ENCODE peak calls at places on chromosome 3, in four cellular contexts. One of them, this sample, is unnamed.

GRCh38 chr3:40130721-40131120 is 178.8 kb upstream of the EIF1B start:
- DNase-seq in uterus: no peak
- DNase-seq in lower lobe of right lung: no peak
- DNase-seq in tibial nerve: no peak
- DNase-seq in this sample: no peak

GRCh38 chr3:172516318-172517214 is 6.7 kb downstream of the TNFSF10 start:
- DNase-seq in lower lobe of right lung: no peak
- DNase-seq in uterus: peak; percentile 55
- DNase-seq in tibial nerve: peak; percentile 69
- DNase-seq in this sample: peak; percentile 84

GRCh38 chr3:47379488-47379899 is 1.3 kb upstream of the PTPN23 start:
- DNase-seq in lower lobe of right lung: no peak
- DNase-seq in uterus: no peak
- DNase-seq in tibial nerve: no peak
- DNase-seq in this sample: no peak

GRCh38 chr3:49388416-49388815 is 23.4 kb downstream of the RHOA start:
- DNase-seq in tibial nerve: no peak
- DNase-seq in uterus: no peak
- DNase-seq in lower lobe of right lung: no peak
- DNase-seq in this sample: no peak

GRCh38 chr3:170724599-170724998 is 138.7 kb upstream of the SLC7A14 start:
- DNase-seq in uterus: peak; percentile 45
- DNase-seq in tibial nerve: peak; percentile 53
- DNase-seq in lower lobe of right lung: no peak
- DNase-seq in this sample: no peak

GRCh38 chr3:43913036-43913435 is 222.3 kb downstream of the ABHD5 start:
- DNase-seq in tibial nerve: no peak
- DNase-seq in uterus: no peak
- DNase-seq in lower lobe of right lung: no peak
- DNase-seq in this sample: no peak

GRCh38 chr3:66297917-66298316 is 77.1 kb downstream of the SLC25A26 start:
- DNase-seq in lower lobe of right lung: no peak
- DNase-seq in uterus: no peak
- DNase-seq in tibial nerve: no peak
- DNase-seq in this sample: peak; percentile 4

GRCh38 chr3:66115858-66116654 is 77.3 kb upstream of the MAGI1 start:
- DNase-seq in lower lobe of right lung: no peak
- DNase-seq in uterus: peak; percentile 25
- DNase-seq in tibial nerve: peak; percentile 26
- DNase-seq in this sample: peak; percentile 81

GRCh38 chr3:149179225-149179624 is 42.4 kb downstream of the CP start:
- DNase-seq in tibial nerve: no peak
- DNase-seq in lower lobe of right lung: no peak
- DNase-seq in uterus: no peak
- DNase-seq in this sample: no peak

GRCh38 chr3:44343421-44343820 is 4.9 kb downstream of the TCAIM start:
- DNase-seq in tibial nerve: no peak
- DNase-seq in uterus: no peak
- DNase-seq in lower lobe of right lung: no peak
- DNase-seq in this sample: no peak

GRCh38 chr3:187518207-187518606 is 150.0 kb downstream of the RTP4 start:
- DNase-seq in lower lobe of right lung: no peak
- DNase-seq in tibial nerve: no peak
- DNase-seq in uterus: no peak
- DNase-seq in this sample: no peak

GRCh38 chr3:51717947-51718346 is 11.1 kb downstream of the GRM2 start:
- DNase-seq in tibial nerve: no peak
- DNase-seq in uterus: no peak
- DNase-seq in lower lobe of right lung: no peak
- DNase-seq in this sample: no peak

GRCh38 chr3:105511031-105511430 is 144.3 kb downstream of the ALCAM start:
- DNase-seq in lower lobe of right lung: no peak
- DNase-seq in tibial nerve: no peak
- DNase-seq in uterus: no peak
- DNase-seq in this sample: no peak

GRCh38 chr3:194072691-194073279 is 63.2 kb upstream of the HES1 start:
- DNase-seq in tibial nerve: no peak
- DNase-seq in uterus: no peak
- DNase-seq in lower lobe of right lung: no peak
- DNase-seq in this sample: no peak

GRCh38 chr3:73623996-73624362 is 762 bp downstream of the PDZRN3 start:
- DNase-seq in lower lobe of right lung: no peak
- DNase-seq in tibial nerve: no peak
- DNase-seq in uterus: peak; percentile 55
- DNase-seq in this sample: no peak

GRCh38 chr3:157938154-157938774 is 168.0 kb downstream of the SHOX2 start:
- DNase-seq in uterus: no peak
- DNase-seq in tibial nerve: no peak
- DNase-seq in lower lobe of right lung: no peak
- DNase-seq in this sample: peak; percentile 23

GRCh38 chr3:156637480-156638022 is 36.8 kb upstream of the TIPARP start:
- DNase-seq in uterus: no peak
- DNase-seq in lower lobe of right lung: no peak
- DNase-seq in tibial nerve: no peak
- DNase-seq in this sample: no peak

GRCh38 chr3:11558461-11558903 is 85.2 kb downstream of the VGLL4 start:
- DNase-seq in lower lobe of right lung: peak; percentile 41
- DNase-seq in tibial nerve: no peak
- DNase-seq in uterus: no peak
- DNase-seq in this sample: no peak

GRCh38 chr3:149245738-149246451 is 24.3 kb upstream of the CP start:
- DNase-seq in lower lobe of right lung: no peak
- DNase-seq in tibial nerve: no peak
- DNase-seq in uterus: no peak
- DNase-seq in this sample: peak; percentile 41

GRCh38 chr3:150538324-150539208 is 7.7 kb downstream of the SERP1 start:
- DNase-seq in uterus: no peak
- DNase-seq in tibial nerve: no peak
- DNase-seq in lower lobe of right lung: no peak
- DNase-seq in this sample: no peak

GRCh38 chr3:160755776-160756304 is at the start of gene PPM1L:
- DNase-seq in uterus: peak; percentile 56
- DNase-seq in lower lobe of right lung: peak; percentile 82
- DNase-seq in tibial nerve: peak; percentile 12
- DNase-seq in this sample: peak; percentile 26

GRCh38 chr3:81951106-81951505 is 189.7 kb upstream of the GBE1 start:
- DNase-seq in uterus: no peak
- DNase-seq in tibial nerve: no peak
- DNase-seq in lower lobe of right lung: no peak
- DNase-seq in this sample: no peak

GRCh38 chr3:103453152-103453551 is 1018.3 kb downstream of the ZPLD1 start:
- DNase-seq in uterus: no peak
- DNase-seq in tibial nerve: no peak
- DNase-seq in lower lobe of right lung: no peak
- DNase-seq in this sample: no peak

GRCh38 chr3:182618085-182618732 is 175.1 kb upstream of the ATP11B start:
- DNase-seq in tibial nerve: peak; percentile 10
- DNase-seq in uterus: no peak
- DNase-seq in lower lobe of right lung: no peak
- DNase-seq in this sample: no peak
- TF ChIP-seq CTCF in tibial nerve: peak; percentile 63
- TF ChIP-seq CTCF in uterus: no peak
- TF ChIP-seq CTCF in lower lobe of right lung: peak; percentile 27
- TF ChIP-seq CTCF in this sample: peak; percentile 73

DNA sequence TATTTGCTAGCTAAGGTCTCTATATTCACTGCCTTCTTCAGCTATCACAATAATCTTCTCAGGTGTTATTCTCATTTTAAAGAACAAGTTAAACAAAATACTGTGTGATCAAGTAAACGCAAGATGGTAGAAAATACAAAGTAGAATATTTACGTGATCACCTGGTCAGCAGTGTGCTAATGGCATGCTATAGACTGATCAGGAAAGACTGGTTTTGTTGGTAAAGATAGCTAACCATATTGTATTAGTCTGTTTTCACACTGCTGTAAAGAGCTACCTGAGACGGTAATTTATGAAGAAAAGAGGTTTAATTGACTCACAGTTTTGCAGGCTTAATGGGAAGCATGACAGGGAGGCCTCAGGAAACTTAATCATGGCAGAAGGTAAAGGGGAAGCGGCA is 50.4 kb downstream of the ZBTB38 start:
- DNase-seq in tibial nerve: no peak
- DNase-seq in lower lobe of right lung: no peak
- DNase-seq in uterus: no peak
- DNase-seq in this sample: no peak
- H3K27ac ChIP-seq in tibial nerve: peak overlapping the region; percentile 72
- H3K27ac ChIP-seq in lower lobe of right lung: peak overlapping the region; percentile 61
- H3K27ac ChIP-seq in uterus: no peak overlapping the region
- H3K27ac ChIP-seq in this sample: no peak overlapping the region

GRCh38 chr3:117477214-117477755 is 767.7 kb downstream of the TUSC7 start:
- DNase-seq in lower lobe of right lung: no peak
- DNase-seq in uterus: no peak
- DNase-seq in tibial nerve: no peak
- DNase-seq in this sample: no peak
- TF ChIP-seq CTCF in lower lobe of right lung: no peak
- TF ChIP-seq CTCF in uterus: no peak
- TF ChIP-seq CTCF in tibial nerve: no peak
- TF ChIP-seq CTCF in this sample: no peak

GRCh38 chr3:45647148-45647619 is 42.0 kb upstream of the SACM1L start:
- DNase-seq in lower lobe of right lung: no peak
- DNase-seq in uterus: no peak
- DNase-seq in tibial nerve: peak; percentile 45
- DNase-seq in this sample: peak; percentile 83
- H3K27ac ChIP-seq in lower lobe of right lung: peak overlapping the region; percentile 76
- H3K27ac ChIP-seq in uterus: peak overlapping the region; percentile 68
- H3K27ac ChIP-seq in tibial nerve: peak overlapping the region; percentile 77
- H3K27ac ChIP-seq in this sample: peak overlapping the region; percentile 75

DNA sequence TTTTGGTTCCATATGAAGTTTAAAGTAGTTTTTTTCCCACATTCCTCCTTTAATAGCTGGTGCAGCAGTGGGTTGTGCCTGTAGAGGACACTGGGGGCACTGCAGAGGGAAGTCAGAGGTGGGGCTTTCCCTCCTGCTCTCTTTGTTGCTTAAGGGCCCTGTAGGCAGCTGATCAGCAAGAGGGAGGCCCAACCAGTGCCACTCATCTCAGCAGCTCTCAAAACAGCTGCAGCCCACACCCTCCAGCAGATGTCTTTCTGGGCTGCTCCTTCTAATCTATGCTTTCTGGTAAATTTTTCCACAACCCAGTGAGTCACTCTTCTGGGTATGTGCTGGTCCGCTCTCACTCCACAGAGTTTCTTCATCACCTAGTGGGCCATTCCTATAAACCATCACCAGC is 263.8 kb downstream of the FEZF2 start:
- DNase-seq in lower lobe of right lung: no peak
- DNase-seq in tibial nerve: no peak
- DNase-seq in uterus: no peak
- DNase-seq in this sample: peak; percentile 17
- TF ChIP-seq CTCF in lower lobe of right lung: no peak
- TF ChIP-seq CTCF in tibial nerve: no peak
- TF ChIP-seq CTCF in uterus: no peak
- TF ChIP-seq CTCF in this sample: peak; percentile 19

GRCh38 chr3:177946515-177946914 is 589.7 kb upstream of the KCNMB2 start:
- DNase-seq in lower lobe of right lung: no peak
- DNase-seq in uterus: no peak
- DNase-seq in tibial nerve: no peak
- DNase-seq in this sample: no peak
- H3K27ac ChIP-seq in lower lobe of right lung: no peak overlapping the region
- H3K27ac ChIP-seq in uterus: no peak overlapping the region
- H3K27ac ChIP-seq in tibial nerve: no peak overlapping the region
- H3K27ac ChIP-seq in this sample: no peak overlapping the region